ENCODE peak calls at places on chromosomes 1 and 21, in nine cellular contexts. Q is foreskin fibroblast; T is fibroblast of mammary gland; F is NCI-H524; P is endothelial cell; H is ureter; Y is A549; M is activated T-cell treated with anti-CD3 and anti-CD28 coated beads for 1 hour; I is activated T-helper 2 cell treated with anti-CD3 and anti-CD28 coated beads, Interferon-gamma antibody, Interleukin-2, Interleukin-4, amounts not matched to agents 10 μg/mL and 5 μg/mL and 100 μg/mL, durations not matched to agents 14 hours and 24 hours and 36 hours. R is an unnamed sample.

GRCh38 chr1:10795305-10796021 is 983 bp downstream of the CASZ1 start:
- DNase-seq in H (no peak), Q (peak), I (no peak), T (no peak), P (peak), M (no peak), F (no peak), Y (no peak), R (no peak)

GRCh38 chr1:57874426-57874825 is 450.6 kb upstream of the DAB1 start:
- DNase-seq in I (no peak), F (no peak), H (no peak), T (peak), Y (no peak), P (no peak), M (no peak), Q (no peak), R (no peak)

GRCh38 chr1:246001821-246002220 is 505.3 kb downstream of the SMYD3 start:
- DNase-seq in T (peak), M (no peak), P (no peak), F (no peak), Y (no peak), H (no peak), I (no peak), Q (no peak), R (no peak)

GRCh38 chr1:85078903-85079302 is 30.6 kb upstream of the MCOLN3 start:
- DNase-seq in M (no peak), Q (peak), T (peak), F (no peak), Y (no peak), P (no peak), H (no peak), I (no peak), R (no peak)

GRCh38 chr21:44571296-44571695 is 2.2 kb upstream of the KRTAP10-4 start:
- DNase-seq in Q (no peak), P (no peak), M (no peak), T (no peak), I (no peak), Y (no peak), F (no peak), H (no peak), R (no peak)

GRCh38 chr1:19113362-19114092 is 96.5 kb downstream of the UBR4 start:
- DNase-seq in Y (peak), F (no peak), P (peak), Q (peak), H (no peak), T (peak), M (no peak), I (peak), R (no peak)

GRCh38 chr1:156964431-156964830 is 44.0 kb downstream of the LRRC71 start:
- DNase-seq in Q (peak), P (no peak), H (no peak), T (peak), F (no peak), Y (no peak), I (no peak), M (no peak), R (no peak)

GRCh38 chr1:844472-845026 is 79.2 kb upstream of the SAMD11 start:
- DNase-seq in H (no peak), P (no peak), Q (no peak), T (no peak), M (peak), Y (no peak), F (no peak), I (no peak), R (no peak)

GRCh38 chr1:248625971-248626370 is 8.9 kb downstream of the OR2T11 start:
- DNase-seq in H (no peak), P (no peak), Q (no peak), F (no peak), T (no peak), I (no peak), M (no peak), Y (no peak), R (no peak)

GRCh38 chr21:34196996-34197395 is 123.6 kb downstream of the MRPS6 start:
- DNase-seq in I (no peak), Y (no peak), T (no peak), M (no peak), Q (no peak), H (no peak), P (no peak), F (no peak), R (no peak)

GRCh38 chr1:118921994-118922393 is 66.1 kb downstream of the TBX15 start:
- DNase-seq in H (no peak), M (no peak), Y (no peak), T (no peak), F (no peak), P (no peak), I (no peak), Q (no peak), R (no peak)

GRCh38 chr1:21294266-21295058 is 4.2 kb upstream of the ECE1 start:
- DNase-seq in M (peak), F (no peak), P (no peak), H (no peak), Y (no peak), Q (peak), T (no peak), I (peak), R (no peak)

GRCh38 chr1:92485374-92486250 is 1.1 kb downstream of the GFI1 start:
- DNase-seq in I (peak), P (peak), F (peak), Q (peak), H (no peak), Y (no peak), M (peak), T (no peak), R (no peak)

GRCh38 chr1:19552291-19553010 is 67.1 kb upstream of the CAPZB start:
- DNase-seq in P (no peak), H (no peak), Y (no peak), I (no peak), F (no peak), Q (no peak), T (no peak), M (no peak), R (no peak)

GRCh38 chr1:155598842-155599331 is 11.1 kb upstream of the MSTO1 start:
- DNase-seq in I (no peak), T (peak), H (no peak), F (peak), Y (no peak), Q (peak), P (no peak), M (no peak), R (peak)

GRCh38 chr1:54275349-54275748 is 75.4 kb downstream of the MRPL37 start:
- DNase-seq in H (peak), F (no peak), T (peak), M (no peak), Y (no peak), I (no peak), Q (peak), P (peak), R (no peak)

R was measured in hypothalamus.